ENCODE peak calls at places on chromosomes 6 and 20, in four cellular contexts. One of them, this sample, is unnamed.

GRCh38 chr6:83062225-83062624 is 3.4 kb downstream of the UBE3D start:
- DNase-seq in SK-N-MC: no peak
- DNase-seq in colonic mucosa: no peak
- DNase-seq in astrocyte: no peak
- DNase-seq in this sample: peak

GRCh38 chr6:138465007-138465645 is 34.2 kb downstream of the NHSL1 start:
- DNase-seq in colonic mucosa: no peak
- DNase-seq in astrocyte: peak
- DNase-seq in SK-N-MC: no peak
- DNase-seq in this sample: peak

GRCh38 chr20:35145141-35145564 is 2.0 kb downstream of the EDEM2 start:
- DNase-seq in astrocyte: peak
- DNase-seq in SK-N-MC: no peak
- DNase-seq in colonic mucosa: peak
- DNase-seq in this sample: peak

GRCh38 chr6:12150812-12151432 is 138.8 kb downstream of the HIVEP1 start:
- DNase-seq in SK-N-MC: no peak
- DNase-seq in astrocyte: no peak
- DNase-seq in colonic mucosa: peak
- DNase-seq in this sample: no peak

GRCh38 chr20:42191140-42191860 is 573.1 kb upstream of the CHD6 start:
- DNase-seq in astrocyte: no peak
- DNase-seq in SK-N-MC: no peak
- DNase-seq in colonic mucosa: no peak
- DNase-seq in this sample: no peak

GRCh38 chr6:13760948-13761347 is 49.3 kb upstream of the RANBP9 start:
- DNase-seq in SK-N-MC: no peak
- DNase-seq in astrocyte: peak
- DNase-seq in colonic mucosa: no peak
- DNase-seq in this sample: peak

GRCh38 chr20:25390538-25391528 is at the start of gene ABHD12:
- DNase-seq in colonic mucosa: peak
- DNase-seq in astrocyte: peak
- DNase-seq in SK-N-MC: peak
- DNase-seq in this sample: peak

GRCh38 chr6:136647363-136647763 is 97.1 kb upstream of the MAP7 start:
- DNase-seq in astrocyte: peak
- DNase-seq in SK-N-MC: no peak
- DNase-seq in colonic mucosa: no peak
- DNase-seq in this sample: peak

GRCh38 chr6:146369866-146370265 is 173.8 kb upstream of the RAB32 start:
- DNase-seq in colonic mucosa: no peak
- DNase-seq in SK-N-MC: no peak
- DNase-seq in astrocyte: no peak
- DNase-seq in this sample: no peak

GRCh38 chr6:166143011-166143410 is 24.6 kb downstream of the TBXT start:
- DNase-seq in SK-N-MC: no peak
- DNase-seq in astrocyte: no peak
- DNase-seq in colonic mucosa: no peak
- DNase-seq in this sample: peak

GRCh38 chr6:8005136-8005535 is 59.1 kb downstream of the BLOC1S5 start:
- DNase-seq in SK-N-MC: no peak
- DNase-seq in astrocyte: peak
- DNase-seq in colonic mucosa: no peak
- DNase-seq in this sample: no peak

GRCh38 chr20:5735845-5736530 is 14.2 kb upstream of the SHLD1 start:
- DNase-seq in SK-N-MC: no peak
- DNase-seq in astrocyte: no peak
- DNase-seq in colonic mucosa: peak
- DNase-seq in this sample: peak

GRCh38 chr20:48149887-48150286 is 364.6 kb upstream of the SULF2 start:
- DNase-seq in SK-N-MC: no peak
- DNase-seq in colonic mucosa: no peak
- DNase-seq in astrocyte: no peak
- DNase-seq in this sample: no peak

GRCh38 chr20:60057123-60057865 is 99.1 kb downstream of the CDH26 start:
- DNase-seq in SK-N-MC: peak
- DNase-seq in astrocyte: peak
- DNase-seq in colonic mucosa: peak
- DNase-seq in this sample: peak

GRCh38 chr6:116462516-116462915 is 1.3 kb downstream of the CALHM6 start:
- DNase-seq in colonic mucosa: no peak
- DNase-seq in astrocyte: no peak
- DNase-seq in SK-N-MC: no peak
- DNase-seq in this sample: no peak
- H3K9ac ChIP-seq in colonic mucosa: peak
- H3K9ac ChIP-seq in astrocyte: peak
- H3K9ac ChIP-seq in SK-N-MC: no peak
- H3K9ac ChIP-seq in this sample: no peak

GRCh38 chr6:158220786-158221442 is 52.8 kb downstream of the GTF2H5 start:
- DNase-seq in colonic mucosa: peak
- DNase-seq in astrocyte: peak
- DNase-seq in SK-N-MC: no peak
- DNase-seq in this sample: peak
- H3K9ac ChIP-seq in colonic mucosa: no peak
- H3K9ac ChIP-seq in astrocyte: no peak
- H3K9ac ChIP-seq in SK-N-MC: no peak
- H3K9ac ChIP-seq in this sample: no peak

GRCh38 chr20:43914286-43914685 is 366 bp upstream of the TOX2 start:
- DNase-seq in astrocyte: no peak
- DNase-seq in SK-N-MC: no peak
- DNase-seq in colonic mucosa: no peak
- DNase-seq in this sample: no peak

GRCh38 chr20:43916073-43916874 is 1.6 kb downstream of the TOX2 start:
- DNase-seq in astrocyte: no peak
- DNase-seq in SK-N-MC: no peak
- DNase-seq in colonic mucosa: no peak
- DNase-seq in this sample: peak

GRCh38 chr20:43916875-43917371 is 2.3 kb downstream of the TOX2 start:
- DNase-seq in SK-N-MC: no peak
- DNase-seq in astrocyte: peak
- DNase-seq in colonic mucosa: no peak
- DNase-seq in this sample: peak

GRCh38 chr20:43914697-43915208 is at the start of gene TOX2:
- DNase-seq in astrocyte: no peak
- DNase-seq in colonic mucosa: peak
- DNase-seq in SK-N-MC: no peak
- DNase-seq in this sample: peak

DNA sequence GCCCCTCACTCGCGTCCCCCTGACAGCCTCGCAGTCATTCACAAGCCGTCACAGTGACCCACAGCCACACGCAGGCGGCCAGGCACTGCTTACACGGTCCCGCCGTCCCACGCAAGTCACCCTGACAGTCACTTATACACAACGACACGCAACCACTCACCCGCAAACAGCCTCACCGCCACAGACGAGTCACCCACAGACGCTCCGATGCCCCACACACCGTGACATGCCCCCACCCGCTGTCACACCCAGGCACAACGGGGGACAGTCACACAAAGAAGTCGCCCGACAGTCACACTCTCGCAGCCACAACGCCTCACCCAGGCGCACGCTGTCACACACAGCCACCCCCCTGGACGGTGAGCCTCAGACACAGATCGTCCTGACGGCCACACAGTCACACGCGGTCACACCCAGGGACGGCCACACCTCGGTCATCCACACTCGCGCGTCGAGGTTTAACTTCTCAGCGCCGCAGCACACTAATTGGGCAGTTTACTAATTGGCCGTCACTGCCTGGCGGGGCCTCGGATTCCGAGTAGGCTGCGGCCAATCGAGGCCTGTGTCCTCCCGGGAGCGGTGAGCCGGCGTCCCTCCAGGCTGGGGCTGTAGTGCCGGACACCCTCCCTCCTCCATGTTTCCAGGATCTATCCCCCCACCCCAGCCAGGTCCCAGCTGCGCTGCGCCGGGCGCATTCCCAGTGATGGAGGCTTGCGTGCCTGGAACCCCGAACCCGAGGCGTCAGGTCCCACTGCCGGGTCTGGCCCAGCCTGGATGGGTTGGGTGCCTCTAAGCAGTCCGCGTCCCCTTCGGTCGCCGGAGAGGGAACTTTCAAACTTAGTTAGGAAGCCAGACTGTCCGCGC is 789 bp downstream of the TOX2 start:
- DNase-seq in colonic mucosa: peak
- DNase-seq in astrocyte: peak
- DNase-seq in SK-N-MC: no peak
- DNase-seq in this sample: peak
- H3K9ac ChIP-seq in colonic mucosa: peak
- H3K9ac ChIP-seq in astrocyte: peak
- H3K9ac ChIP-seq in SK-N-MC: peak
- H3K9ac ChIP-seq in this sample: peak

GRCh38 chr20:650954-651353 is 2.0 kb downstream of the SRXN1 start:
- DNase-seq in SK-N-MC: no peak
- DNase-seq in colonic mucosa: no peak
- DNase-seq in astrocyte: no peak
- DNase-seq in this sample: no peak

GRCh38 chr20:650281-650680 is 2.7 kb downstream of the SRXN1 start:
- DNase-seq in astrocyte: no peak
- DNase-seq in colonic mucosa: no peak
- DNase-seq in SK-N-MC: no peak
- DNase-seq in this sample: no peak

GRCh38 chr20:652611-653109 is 340 bp downstream of the SRXN1 start:
- DNase-seq in colonic mucosa: peak
- DNase-seq in SK-N-MC: no peak
- DNase-seq in astrocyte: peak
- DNase-seq in this sample: peak

GRCh38 chr20:653110-653589 is at the start of gene SRXN1:
- DNase-seq in astrocyte: peak
- DNase-seq in SK-N-MC: no peak
- DNase-seq in colonic mucosa: peak
- DNase-seq in this sample: peak

DNA sequence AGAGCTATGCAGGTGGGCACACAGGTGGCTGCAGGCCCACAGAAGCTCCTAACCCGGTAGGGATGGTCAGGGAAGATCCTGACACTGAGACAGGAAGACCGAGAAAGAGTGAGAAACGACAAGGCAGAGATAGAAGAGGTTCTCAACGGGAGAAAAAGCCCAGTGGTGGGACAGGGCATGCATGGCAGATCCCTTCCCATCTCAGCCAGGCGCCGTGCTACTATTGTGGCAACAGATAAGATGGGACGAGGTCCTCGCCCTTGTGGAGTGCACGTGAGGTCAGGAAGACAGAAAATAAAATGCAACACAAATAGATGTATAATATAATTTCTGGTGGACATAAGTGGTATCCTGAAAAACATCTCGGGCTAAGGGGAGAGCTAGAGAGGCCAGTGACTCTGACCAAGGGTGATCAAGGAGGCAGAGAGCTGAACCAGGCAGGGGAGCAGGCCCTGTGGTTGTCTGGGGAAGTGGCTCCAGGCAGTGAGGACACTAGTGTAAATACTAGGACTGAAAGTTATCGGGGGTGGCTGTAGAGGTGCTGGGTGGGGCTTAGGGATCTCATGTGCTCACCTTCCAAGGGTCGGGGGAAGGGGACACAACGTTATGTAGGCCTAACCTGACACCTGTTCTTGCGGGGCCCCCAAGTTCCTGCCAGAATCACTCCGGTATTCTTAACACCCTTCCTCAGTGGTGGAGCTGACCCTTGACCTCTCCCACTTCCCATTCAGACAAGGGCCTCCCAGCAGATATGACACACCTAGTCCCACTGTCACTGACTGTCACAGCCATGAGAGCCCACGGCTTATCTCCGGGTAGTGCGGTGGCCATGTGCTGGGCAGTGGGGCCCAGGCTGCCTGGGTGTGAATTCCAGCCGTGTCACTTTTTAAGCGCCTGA is 1.0 kb downstream of the SRXN1 start:
- DNase-seq in colonic mucosa: peak
- DNase-seq in SK-N-MC: no peak
- DNase-seq in astrocyte: no peak
- DNase-seq in this sample: no peak
- H3K9ac ChIP-seq in colonic mucosa: peak
- H3K9ac ChIP-seq in SK-N-MC: no peak
- H3K9ac ChIP-seq in astrocyte: peak
- H3K9ac ChIP-seq in this sample: peak

DNA sequence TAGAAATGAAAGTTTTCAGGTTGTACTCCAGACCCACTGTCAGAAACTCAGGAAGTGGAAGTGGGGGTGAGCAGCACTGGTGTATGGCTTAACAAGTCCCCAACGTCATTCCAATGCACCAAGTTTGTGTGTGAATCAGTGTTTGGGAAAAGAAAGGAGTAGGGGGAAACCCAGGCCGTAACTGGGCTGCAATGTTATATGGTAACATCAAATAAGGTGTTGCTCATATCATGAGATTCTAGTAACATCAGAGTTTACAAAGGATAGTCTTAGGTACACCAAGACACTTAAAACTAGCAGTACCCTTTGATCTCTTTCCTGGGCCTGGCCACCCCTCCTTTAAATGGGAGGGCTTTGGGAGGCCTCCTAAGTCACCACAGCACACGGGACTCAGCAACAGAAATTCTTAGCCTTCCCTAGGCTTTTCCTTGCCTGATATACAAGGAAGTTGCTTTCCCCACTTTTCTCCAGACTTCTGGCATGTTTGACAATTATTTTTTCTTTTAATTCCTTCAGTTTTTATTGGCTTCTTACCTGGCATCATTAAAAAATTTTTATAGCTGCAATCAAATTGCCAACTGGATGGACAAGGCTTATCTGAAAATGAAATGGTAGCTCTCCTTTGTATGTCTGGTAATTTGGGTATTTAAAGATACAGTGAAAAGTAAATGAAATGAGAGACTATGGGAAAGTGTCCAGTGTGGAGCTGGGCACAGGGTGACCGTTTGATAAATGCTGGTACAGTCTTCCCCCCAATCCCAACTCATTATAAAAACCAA is 15.1 kb downstream of the E2F3 start:
- DNase-seq in colonic mucosa: no peak
- DNase-seq in SK-N-MC: no peak
- DNase-seq in astrocyte: no peak
- DNase-seq in this sample: no peak
- H3K9ac ChIP-seq in colonic mucosa: no peak
- H3K9ac ChIP-seq in SK-N-MC: no peak
- H3K9ac ChIP-seq in astrocyte: no peak
- H3K9ac ChIP-seq in this sample: no peak

DNA sequence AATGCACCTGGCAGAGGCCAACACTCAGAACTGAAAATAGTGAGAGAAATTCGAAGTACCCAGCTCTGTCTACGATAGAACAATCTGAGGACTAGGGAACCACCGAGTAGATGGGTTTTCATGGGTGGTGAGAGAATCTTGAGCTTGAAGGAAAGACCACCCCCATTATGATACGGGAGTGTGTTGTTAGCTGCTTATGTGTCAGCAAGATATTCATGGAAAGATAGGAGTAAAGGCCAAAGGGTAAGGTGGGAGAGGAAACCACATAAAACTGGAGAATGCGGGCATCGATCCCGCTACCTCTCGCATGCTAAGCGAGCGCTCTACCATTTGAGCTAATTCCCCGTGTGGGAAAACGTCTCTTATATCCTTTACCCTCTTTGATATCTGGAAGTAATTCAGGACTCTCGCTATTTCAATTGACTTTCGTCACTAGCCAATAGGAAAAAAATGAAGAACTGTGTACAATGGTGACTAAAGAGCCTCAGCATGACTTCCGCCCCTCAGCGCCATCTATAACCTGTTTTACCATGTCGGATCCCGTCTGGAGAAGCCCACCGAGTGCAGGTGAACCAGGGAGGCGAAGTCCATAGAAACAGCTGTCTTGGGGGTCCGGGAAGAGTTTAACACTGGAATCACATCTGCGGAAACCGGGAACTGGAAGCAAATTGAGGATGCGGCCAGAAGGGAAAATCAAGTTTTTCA is 25.0 kb upstream of the ABT1 start:
- DNase-seq in colonic mucosa: peak
- DNase-seq in astrocyte: peak
- DNase-seq in SK-N-MC: peak
- DNase-seq in this sample: peak
- H3K9ac ChIP-seq in colonic mucosa: no peak
- H3K9ac ChIP-seq in astrocyte: peak
- H3K9ac ChIP-seq in SK-N-MC: peak
- H3K9ac ChIP-seq in this sample: peak

This sample was measured in fibroblast of lung.